ENCODE peak calls at places on chromosomes 2 and 18, in four cellular contexts. N is OCI-LY7, B is nephron progenitor cell, P is fibroblast of lung. I is an unnamed sample.

GRCh38 chr2:212364106-212364505 is 174.5 kb downstream of the ERBB4 start:
- DNase-seq in N (no peak), B (no peak), P (peak; percentile 75), I (no peak)

GRCh38 chr2:217370391-217370790 is 510.5 kb upstream of the TNP1 start:
- DNase-seq in N (no peak), B (no peak), P (peak; percentile 98), I (no peak)

GRCh38 chr18:73151086-73151485 is 283.3 kb upstream of the NETO1 start:
- DNase-seq in N (no peak), B (no peak), P (no peak), I (no peak)

GRCh38 chr18:44682181-44682870 is 1.6 kb downstream of the SETBP1 start:
- DNase-seq in N (no peak), B (peak; percentile 51), P (no peak), I (peak; percentile 47)

GRCh38 chr2:177334940-177335543 is 57.5 kb upstream of the AGPS start:
- DNase-seq in N (peak; percentile 69), B (peak; percentile 32), P (peak; percentile 36), I (peak; percentile 35)

GRCh38 chr18:13447621-13448020 is 229.1 kb downstream of the LDLRAD4 start:
- DNase-seq in N (no peak), B (peak; percentile 48), P (peak; percentile 95), I (no peak)

GRCh38 chr18:43869451-43870008 is 592.2 kb upstream of the SYT4 start:
- DNase-seq in N (no peak), B (no peak), P (peak; percentile 96), I (no peak)

GRCh38 chr18:68104036-68104435 is 587.5 kb upstream of the DSEL start:
- DNase-seq in N (no peak), B (no peak), P (peak; percentile 33), I (no peak)

GRCh38 chr2:24080721-24081120 is 3.9 kb downstream of the TP53I3 start:
- DNase-seq in N (no peak), B (no peak), P (no peak), I (no peak)

GRCh38 chr2:50491541-50492114 is 540.3 kb downstream of the NRXN1 start:
- DNase-seq in N (peak; percentile 42), B (peak; percentile 38), P (peak; percentile 20), I (peak; percentile 8)

GRCh38 chr2:133970641-133971040 is 283.2 kb upstream of the MGAT5 start:
- DNase-seq in N (no peak), B (no peak), P (no peak), I (no peak)

GRCh38 chr2:8333177-8333831 is 348.6 kb upstream of the ID2 start:
- DNase-seq in N (no peak), B (no peak), P (no peak), I (no peak)

GRCh38 chr18:76426738-76427305 is 68.2 kb downstream of the ZNF516 start:
- DNase-seq in N (no peak), B (peak; percentile 79), P (peak; percentile 19), I (no peak)

GRCh38 chr2:193542762-193543161 is 1348.0 kb upstream of the TMEFF2 start:
- DNase-seq in N (peak; percentile 53), B (no peak), P (no peak), I (no peak)

GRCh38 chr2:171550613-171551012 is 28.3 kb downstream of the CYBRD1 start:
- DNase-seq in N (no peak), B (no peak), P (peak; percentile 71), I (no peak)

GRCh38 chr2:58594762-58595161 is 353.6 kb upstream of the FANCL start:
- DNase-seq in N (no peak), B (no peak), P (peak; percentile 32), I (no peak)

GRCh38 chr2:233053928-233054774 is 6.0 kb upstream of the INPP5D start:
- DNase-seq in N (peak; percentile 74), B (peak; percentile 81), P (peak; percentile 25), I (peak; percentile 91)

GRCh38 chr2:119448427-119449141 is 16.9 kb downstream of the TMEM37 start:
- DNase-seq in N (no peak), B (no peak), P (no peak), I (no peak)

GRCh38 chr18:13239557-13239956 is 21.0 kb downstream of the LDLRAD4 start:
- DNase-seq in N (no peak), B (no peak), P (no peak), I (no peak)

GRCh38 chr18:68623342-68623741 is 91.6 kb downstream of the TMX3 start:
- DNase-seq in N (peak; percentile 16), B (peak; percentile 50), P (peak; percentile 60), I (peak; percentile 62)

GRCh38 chr2:156456616-156457015 is 20.4 kb downstream of the GPD2 start:
- DNase-seq in N (no peak), B (no peak), P (peak; percentile 92), I (no peak)

GRCh38 chr2:60356346-60356745 is 197.1 kb downstream of the BCL11A start:
- DNase-seq in N (peak; percentile 64), B (no peak), P (no peak), I (no peak)

GRCh38 chr2:120520929-120521912 is 175.3 kb downstream of the INHBB start:
- DNase-seq in N (peak; percentile 34), B (peak; percentile 54), P (no peak), I (peak; percentile 64)

GRCh38 chr2:217852812-217853211 is 150.0 kb downstream of the TNS1 start:
- DNase-seq in N (no peak), B (no peak), P (no peak), I (no peak)

GRCh38 chr2:108978709-108979111 is 10.3 kb downstream of the EDAR start:
- DNase-seq in N (no peak), B (no peak), P (peak; percentile 17), I (no peak)

GRCh38 chr2:81650048-81650971 is 1345.8 kb upstream of the LRRTM1 start:
- DNase-seq in N (no peak), B (no peak), P (peak; percentile 41), I (no peak)

GRCh38 chr2:23617167-23617787 is 232.3 kb downstream of the KLHL29 start:
- DNase-seq in N (no peak), B (no peak), P (peak; percentile 60), I (no peak)

GRCh38 chr18:45713239-45713638 is 10.7 kb upstream of the SLC14A1 start:
- DNase-seq in N (no peak), B (no peak), P (peak; percentile 40), I (no peak)

GRCh38 chr18:12703096-12703567 is 290 bp downstream of the PSMG2 start:
- DNase-seq in N (no peak), B (no peak), P (no peak), I (no peak)

GRCh38 chr2:171807130-171807529 is 86.9 kb downstream of the SLC25A12 start:
- DNase-seq in N (no peak), B (no peak), P (peak; percentile 24), I (no peak)

GRCh38 chr2:25228848-25229674 is 60.7 kb upstream of the POMC start:
- DNase-seq in N (peak; percentile 64), B (peak; percentile 79), P (peak; percentile 75), I (peak; percentile 75)

GRCh38 chr2:204109681-204110080 is 173.1 kb downstream of the ICOS start:
- DNase-seq in N (no peak), B (peak; percentile 8), P (no peak), I (no peak)

GRCh38 chr18:3333056-3333720 is 71.3 kb downstream of the MYL12B start:
- DNase-seq in N (no peak), B (no peak), P (no peak), I (no peak)

GRCh38 chr18:49041677-49042570 is 91.2 kb upstream of the SMAD7 start:
- DNase-seq in N (peak; percentile 68), B (no peak), P (peak; percentile 47), I (peak; percentile 44)

GRCh38 chr2:74675090-74675489 is 21.0 kb downstream of the SEMA4F start:
- DNase-seq in N (no peak), B (no peak), P (no peak), I (no peak)
- TF ChIP-seq CTCF in N (no peak), B (peak; percentile 14), P (no peak), I (no peak)

DNA sequence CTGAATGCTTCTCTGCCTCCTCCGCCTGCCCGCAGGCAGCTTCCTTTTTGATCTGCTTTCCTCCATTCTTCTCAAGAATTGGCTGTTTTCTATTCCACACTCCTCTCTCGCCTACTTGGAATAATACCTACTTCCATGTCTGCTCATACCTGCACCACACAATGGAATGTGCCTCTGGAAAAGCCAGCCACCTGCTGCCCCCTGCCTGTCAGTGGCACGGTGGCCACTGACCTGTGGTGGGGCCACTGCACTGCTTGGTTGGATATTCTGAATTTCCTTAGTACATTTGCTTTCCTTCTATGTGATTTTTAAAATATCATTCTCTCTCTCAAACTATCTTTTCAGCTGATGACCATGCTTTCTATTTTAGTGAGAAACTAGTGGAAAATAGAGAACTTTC is 406.9 kb downstream of the DCDC2C start:
- DNase-seq in N (no peak), B (no peak), P (no peak), I (no peak)
- TF ChIP-seq CTCF in N (peak; percentile 18), B (no peak), P (no peak), I (no peak)

GRCh38 chr2:155377178-155377780 is 678.8 kb downstream of the KCNJ3 start:
- DNase-seq in N (peak; percentile 18), B (no peak), P (peak; percentile 30), I (no peak)
- TF ChIP-seq CTCF in N (peak; percentile 77), B (peak; percentile 36), P (peak; percentile 42), I (no peak)

GRCh38 chr18:52339891-52340371 is at the start of gene DCC:
- DNase-seq in N (no peak), B (peak; percentile 71), P (peak; percentile 61), I (no peak)
- TF ChIP-seq CTCF in N (no peak), B (peak; percentile 46), P (peak; percentile 58), I (peak; percentile 32)

GRCh38 chr18:47283476-47283875 is 32.0 kb upstream of the SKOR2 start:
- DNase-seq in N (peak; percentile 13), B (no peak), P (peak; percentile 5), I (no peak)
- TF ChIP-seq CTCF in N (peak; percentile 74), B (peak; percentile 48), P (peak; percentile 43), I (no peak)

GRCh38 chr2:167759531-167759930 is 487.9 kb downstream of the STK39 start:
- DNase-seq in N (no peak), B (no peak), P (no peak), I (no peak)
- TF ChIP-seq CTCF in N (no peak), B (no peak), P (no peak), I (no peak)

GRCh38 chr2:201618744-201619654 is 24.3 kb downstream of the TMEM237 start:
- DNase-seq in N (no peak), B (no peak), P (peak; percentile 56), I (peak; percentile 34)
- TF ChIP-seq CTCF in N (no peak), B (no peak), P (peak; percentile 54), I (no peak)